ENCODE peak calls at places on chromosomes 3 and 15, in five cellular contexts. G is caudate nucleus, K is PC-9, N is body of pancreas, E is left ventricle myocardium inferior. X is an unnamed sample.
A peak's percentile ranks its signal among the peaks of the same experiment; 100 is the strongest.

GRCh38 chr15:49174902-49175301 is 4.9 kb downstream of the GALK2 start:
- DNase-seq in G (no peak), K (no peak), N (no peak), E (no peak), X (no peak)

GRCh38 chr15:61634837-61635236 is 405.7 kb upstream of the RORA start:
- DNase-seq in G (no peak), K (no peak), N (no peak), E (no peak), X (no peak)

GRCh38 chr3:100590114-100590839 is 19.1 kb upstream of the ADGRG7 start:
- DNase-seq in G (peak; percentile 21), K (peak; percentile 64), N (peak; percentile 66), E (no peak), X (no peak)

GRCh38 chr3:24829011-24829581 is 334.4 kb upstream of the THRB start:
- DNase-seq in G (peak; percentile 69), K (no peak), N (peak; percentile 43), E (peak; percentile 38), X (no peak)

GRCh38 chr3:128297401-128298138 is 144.3 kb downstream of the EEFSEC start:
- DNase-seq in G (no peak), K (peak; percentile 74), N (peak; percentile 55), E (no peak), X (peak; percentile 10)

GRCh38 chr15:63474810-63475316 is 29.5 kb upstream of the USP3 start:
- DNase-seq in G (no peak), K (no peak), N (peak; percentile 39), E (no peak), X (peak; percentile 72)

GRCh38 chr15:27903405-27903804 is 195.7 kb downstream of the OCA2 start:
- DNase-seq in G (no peak), K (no peak), N (no peak), E (no peak), X (no peak)

GRCh38 chr15:101492752-101493692 is 3.5 kb upstream of the PCSK6 start:
- DNase-seq in G (no peak), K (no peak), N (no peak), E (no peak), X (no peak)

GRCh38 chr15:61393949-61394348 is 164.8 kb upstream of the RORA start:
- DNase-seq in G (no peak), K (no peak), N (no peak), E (no peak), X (no peak)

GRCh38 chr3:168996622-168997021 is 666.9 kb downstream of the MECOM start:
- DNase-seq in G (no peak), K (no peak), N (no peak), E (no peak), X (no peak)

GRCh38 chr3:33074217-33075067 is 22.5 kb downstream of the GLB1 start:
- DNase-seq in G (no peak), K (peak; percentile 38), N (peak; percentile 39), E (peak; percentile 45), X (no peak)

GRCh38 chr3:184786271-184787010 is 25.5 kb upstream of the VPS8 start:
- DNase-seq in G (no peak), K (no peak), N (no peak), E (peak; percentile 49), X (no peak)

GRCh38 chr15:26889298-26889898 is 22.5 kb downstream of the GABRA5 start:
- DNase-seq in G (no peak), K (peak; percentile 35), N (peak; percentile 63), E (no peak), X (no peak)

GRCh38 chr3:21028412-21028811 is 722.6 kb downstream of the ZNF385D start:
- DNase-seq in G (no peak), K (no peak), N (no peak), E (no peak), X (no peak)

GRCh38 chr15:62848631-62849050 is 193.9 kb upstream of the TPM1 start:
- DNase-seq in G (no peak), K (no peak), N (no peak), E (no peak), X (no peak)

GRCh38 chr15:77311618-77312398 is 108.1 kb downstream of the PEAK1 start:
- DNase-seq in G (no peak), K (no peak), N (no peak), E (no peak), X (no peak)

GRCh38 chr15:52071570-52071969 is 41.0 kb downstream of the BCL2L10 start:
- DNase-seq in G (peak; percentile 25), K (peak; percentile 64), N (peak; percentile 69), E (no peak), X (peak; percentile 90)

GRCh38 chr3:23713641-23714040 is 92.1 kb upstream of the UBE2E1 start:
- DNase-seq in G (no peak), K (no peak), N (no peak), E (no peak), X (no peak)

GRCh38 chr3:45912435-45912834 is 26.1 kb downstream of the CCR9 start:
- DNase-seq in G (no peak), K (no peak), N (no peak), E (no peak), X (no peak)

GRCh38 chr15:43769584-43770228 is 7.1 kb downstream of the ELL3 start:
- DNase-seq in G (no peak), K (peak; percentile 50), N (peak; percentile 55), E (peak; percentile 37), X (no peak)

GRCh38 chr15:38651328-38652038 is 86.9 kb upstream of the RASGRP1 start:
- DNase-seq in G (no peak), K (no peak), N (no peak), E (no peak), X (no peak)

GRCh38 chr15:38650936-38651327 is 86.3 kb upstream of the RASGRP1 start:
- DNase-seq in G (no peak), K (no peak), N (no peak), E (no peak), X (no peak)

GRCh38 chr15:38650384-38650783 is 85.8 kb upstream of the RASGRP1 start:
- DNase-seq in G (no peak), K (no peak), N (no peak), E (no peak), X (no peak)

GRCh38 chr15:38652998-38653397 is 88.4 kb upstream of the RASGRP1 start:
- DNase-seq in G (no peak), K (no peak), N (no peak), E (no peak), X (no peak)

DNA sequence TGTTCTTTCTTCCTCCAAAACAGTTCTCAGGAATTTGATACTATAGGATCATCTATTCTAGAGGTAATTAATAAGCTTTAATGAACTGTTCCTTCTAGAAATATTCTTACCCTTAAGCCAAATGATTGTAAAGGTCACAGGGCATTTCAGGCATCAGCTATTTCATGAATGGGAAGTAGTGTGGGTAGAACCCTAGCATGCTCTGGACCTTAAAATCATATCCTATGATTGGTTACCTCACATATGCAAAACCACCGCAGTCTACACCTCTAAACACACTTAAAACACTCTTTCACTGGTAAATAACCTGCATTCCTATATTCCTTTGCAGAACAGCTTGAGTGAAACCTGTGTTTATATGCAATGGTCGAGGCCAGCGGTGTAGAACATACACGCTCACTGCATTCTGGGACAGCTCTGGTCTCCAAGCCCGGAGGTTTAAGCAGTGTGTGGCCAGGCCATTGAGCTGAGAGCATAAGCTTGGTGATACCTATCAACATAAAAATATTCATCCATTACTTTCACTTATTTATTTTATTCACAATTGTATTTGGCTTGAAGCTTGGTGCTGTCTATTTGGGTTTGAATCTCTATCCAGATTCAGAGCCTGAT is 87.7 kb upstream of the RASGRP1 start:
- DNase-seq in G (no peak), K (no peak), N (no peak), E (no peak), X (no peak)
- H3K27ac ChIP-seq in G (no peak overlapping the region), K (no peak overlapping the region), N (no peak overlapping the region), E (no peak overlapping the region), X (no peak overlapping the region)

GRCh38 chr3:188583476-188584161 is 429.7 kb downstream of the LPP start:
- DNase-seq in G (no peak), K (no peak), N (no peak), E (no peak), X (no peak)
- H3K27ac ChIP-seq in G (no peak overlapping the region), K (no peak overlapping the region), N (no peak overlapping the region), E (no peak overlapping the region), X (peak overlapping the region; percentile 59)

GRCh38 chr3:13513913-13514517 is 33.9 kb downstream of the HDAC11 start:
- DNase-seq in G (no peak), K (peak; percentile 86), N (no peak), E (no peak), X (no peak)
- H3K27ac ChIP-seq in G (no peak overlapping the region), K (peak overlapping the region; percentile 82), N (no peak overlapping the region), E (peak overlapping the region; percentile 38), X (no peak overlapping the region)

GRCh38 chr3:11591401-11592266 is 52.1 kb downstream of the VGLL4 start:
- DNase-seq in G (peak; percentile 54), K (peak; percentile 57), N (peak; percentile 67), E (peak; percentile 57), X (no peak)
- H3K27ac ChIP-seq in G (peak overlapping the region; percentile 85), K (peak overlapping the region; percentile 26), N (peak overlapping the region; percentile 48), E (peak overlapping the region; percentile 87), X (peak overlapping the region; percentile 64)